ENCODE peak calls at places on chromosomes 2 and 18, in eight cellular contexts. O, T, S, X, W, G, F and J are unnamed samples.

GRCh38 chr2:50995610-50996009 is 36.3 kb downstream of the NRXN1 start:
- DNase-seq in S (peak), O (no peak), G (no peak), W (no peak), T (peak), F (no peak), X (peak), J (no peak)

GRCh38 chr2:102043560-102043959 is 51.8 kb downstream of the IL1R2 start:
- DNase-seq in S (no peak), O (no peak), F (no peak), T (no peak), W (no peak), X (no peak), G (no peak), J (no peak)

GRCh38 chr2:230793573-230794359 is 71.0 kb upstream of the ITM2C start:
- DNase-seq in X (peak), O (no peak), T (peak), S (peak), F (peak), W (peak), G (peak), J (peak)

GRCh38 chr2:216665717-216666116 is 29.6 kb downstream of the IGFBP5 start:
- DNase-seq in F (no peak), O (no peak), X (no peak), S (peak), T (no peak), G (no peak), W (peak), J (no peak)

GRCh38 chr18:24014986-24015896 is 687 bp downstream of the TTC39C start:
- DNase-seq in G (peak), O (peak), X (peak), T (no peak), W (peak), F (peak), S (peak), J (peak)

GRCh38 chr2:15941970-15942710 is 1.8 kb downstream of the MYCN start:
- DNase-seq in G (peak), O (no peak), F (no peak), T (no peak), X (no peak), S (no peak), W (peak), J (no peak)

GRCh38 chr2:647003-647560 is 30.1 kb downstream of the TMEM18 start:
- DNase-seq in F (no peak), X (no peak), G (no peak), W (no peak), S (no peak), O (no peak), T (no peak), J (no peak)

GRCh38 chr18:56645415-56646016 is 5.6 kb upstream of the WDR7 start:
- DNase-seq in O (no peak), T (no peak), G (no peak), F (no peak), X (no peak), W (no peak), S (peak), J (no peak)

GRCh38 chr18:13993730-13994129 is 78.4 kb upstream of the MC2R start:
- DNase-seq in O (no peak), G (no peak), T (no peak), F (no peak), S (no peak), X (no peak), W (no peak), J (no peak)

GRCh38 chr2:18077211-18077610 is 198.7 kb downstream of the KCNS3 start:
- DNase-seq in X (peak), W (no peak), G (no peak), F (no peak), O (no peak), T (no peak), S (no peak), J (no peak)

GRCh38 chr2:70895249-70895648 is 40.5 kb upstream of the ATP6V1B1 start:
- DNase-seq in O (no peak), S (no peak), G (no peak), F (no peak), W (no peak), T (no peak), X (no peak), J (no peak)

GRCh38 chr2:201411421-201411820 is 39.8 kb downstream of the TRAK2 start:
- DNase-seq in T (no peak), O (no peak), F (no peak), S (peak), W (no peak), G (no peak), X (peak), J (no peak)

GRCh38 chr18:34039194-34039593 is 185.5 kb downstream of the NOL4 start:
- DNase-seq in O (no peak), G (no peak), S (no peak), W (no peak), X (no peak), F (no peak), T (no peak), J (no peak)

GRCh38 chr18:58320907-58321561 is 277.0 kb downstream of the NEDD4L start:
- DNase-seq in F (no peak), O (no peak), W (no peak), G (no peak), T (no peak), S (no peak), X (no peak), J (no peak)
- TF ChIP-seq CTCF in F (no peak), O (no peak), W (no peak), G (no peak), T (no peak), S (no peak), X (no peak), J (no peak)

GRCh38 chr18:45252474-45252873 is 362.8 kb upstream of the SLC14A2 start:
- DNase-seq in F (no peak), S (no peak), T (no peak), X (no peak), G (no peak), O (no peak), W (no peak), J (no peak)
- TF ChIP-seq CTCF in F (no peak), S (no peak), T (no peak), X (no peak), G (no peak), O (no peak), W (no peak), J (no peak)

GRCh38 chr2:233714164-233714563 is 1.5 kb downstream of the UGT1A5 start:
- DNase-seq in G (no peak), X (no peak), W (no peak), S (no peak), O (no peak), T (no peak), F (no peak), J (no peak)

GRCh38 chr2:233713262-233713615 is 532 bp downstream of the UGT1A5 start:
- DNase-seq in S (no peak), F (no peak), X (no peak), T (no peak), G (no peak), O (no peak), W (no peak), J (no peak)

GRCh38 chr2:233708942-233709341 is 3.8 kb upstream of the UGT1A5 start:
- DNase-seq in T (no peak), F (no peak), S (no peak), O (no peak), W (no peak), G (no peak), X (no peak), J (no peak)

GRCh38 chr2:233712596-233713261 is at the start of gene UGT1A5:
- DNase-seq in F (no peak), T (no peak), O (no peak), W (no peak), S (no peak), G (no peak), X (no peak), J (no peak)

GRCh38 chr2:233711312-233712008 is 1.2 kb upstream of the UGT1A5 start:
- DNase-seq in X (peak), T (peak), G (peak), W (peak), S (peak), F (peak), O (peak), J (peak)
- TF ChIP-seq CTCF in X (peak), T (peak), G (peak), W (peak), S (peak), F (peak), O (peak), J (peak)

GRCh38 chr2:168340931-168341330 is 93.5 kb upstream of the STK39 start:
- DNase-seq in W (no peak), X (no peak), G (no peak), F (no peak), T (no peak), O (no peak), S (peak), J (no peak)

GRCh38 chr2:168338803-168339437 is 91.5 kb upstream of the STK39 start:
- DNase-seq in W (no peak), O (no peak), S (no peak), F (no peak), X (no peak), G (no peak), T (no peak), J (no peak)

GRCh38 chr2:168343586-168343985 is 96.2 kb upstream of the STK39 start:
- DNase-seq in S (peak), F (no peak), W (no peak), T (no peak), G (no peak), X (peak), O (no peak), J (no peak)

GRCh38 chr2:168336786-168337388 is 89.5 kb upstream of the STK39 start:
- DNase-seq in T (no peak), X (no peak), O (peak), G (no peak), F (peak), S (no peak), W (no peak), J (no peak)

GRCh38 chr2:168338292-168338691 is 90.9 kb upstream of the STK39 start:
- DNase-seq in S (no peak), X (no peak), F (no peak), T (no peak), W (no peak), O (no peak), G (no peak), J (no peak)
- TF ChIP-seq CTCF in S (no peak), X (no peak), F (no peak), T (no peak), W (no peak), O (no peak), G (no peak), J (no peak)

GRCh38 chr2:151691621-151692020 is 42.7 kb downstream of the NEB start:
- DNase-seq in W (no peak), O (no peak), F (no peak), T (no peak), X (peak), S (peak), G (no peak), J (no peak)
- TF ChIP-seq CTCF in W (no peak), O (no peak), F (no peak), T (no peak), X (no peak), S (no peak), G (no peak), J (no peak)

GRCh38 chr2:53593891-53594585 is 173.6 kb upstream of the CHAC2 start:
- DNase-seq in O (no peak), X (peak), W (no peak), T (no peak), F (no peak), S (peak), G (no peak), J (no peak)
- TF ChIP-seq CTCF in O (no peak), X (no peak), W (no peak), T (no peak), F (no peak), S (no peak), G (no peak), J (no peak)